ENCODE peak calls at places on chromosomes 3 and 15, in eight cellular contexts. One of them, this sample, is unnamed.

GRCh38 chr15:82810061-82810862 is 834 bp downstream of the WHAMM start:
- DNase-seq in ovary: peak; percentile 42
- DNase-seq in K562: peak; percentile 64
- DNase-seq in A549: peak; percentile 49
- DNase-seq in tibial nerve: no peak
- DNase-seq in transverse colon: peak; percentile 37
- DNase-seq in sigmoid colon: peak; percentile 67
- DNase-seq in H1: peak; percentile 69
- DNase-seq in this sample: no peak

GRCh38 chr15:34318277-34319079 is 19.1 kb downstream of the SLC12A6 start:
- DNase-seq in ovary: peak; percentile 36
- DNase-seq in K562: peak; percentile 69
- DNase-seq in A549: peak; percentile 73
- DNase-seq in tibial nerve: peak; percentile 64
- DNase-seq in transverse colon: peak; percentile 80
- DNase-seq in sigmoid colon: peak; percentile 82
- DNase-seq in H1: peak; percentile 51
- DNase-seq in this sample: peak; percentile 75

GRCh38 chr3:19029837-19030835 is 118.2 kb upstream of the KCNH8 start:
- DNase-seq in ovary: no peak
- DNase-seq in K562: no peak
- DNase-seq in A549: no peak
- DNase-seq in tibial nerve: no peak
- DNase-seq in transverse colon: no peak
- DNase-seq in sigmoid colon: no peak
- DNase-seq in H1: no peak
- DNase-seq in this sample: no peak

GRCh38 chr3:111338059-111338698 is 203.8 kb upstream of the CD96 start:
- DNase-seq in ovary: peak; percentile 34
- DNase-seq in K562: peak; percentile 26
- DNase-seq in A549: peak; percentile 73
- DNase-seq in tibial nerve: peak; percentile 34
- DNase-seq in transverse colon: peak; percentile 66
- DNase-seq in sigmoid colon: no peak
- DNase-seq in H1: peak; percentile 58
- DNase-seq in this sample: no peak

GRCh38 chr3:160739079-160739478 is 17.0 kb upstream of the PPM1L start:
- DNase-seq in ovary: no peak
- DNase-seq in K562: no peak
- DNase-seq in A549: no peak
- DNase-seq in tibial nerve: peak; percentile 7
- DNase-seq in transverse colon: no peak
- DNase-seq in sigmoid colon: no peak
- DNase-seq in H1: no peak
- DNase-seq in this sample: no peak

GRCh38 chr3:67083277-67083676 is 85.2 kb downstream of the KBTBD8 start:
- DNase-seq in ovary: no peak
- DNase-seq in K562: peak; percentile 2
- DNase-seq in A549: no peak
- DNase-seq in tibial nerve: no peak
- DNase-seq in transverse colon: no peak
- DNase-seq in sigmoid colon: no peak
- DNase-seq in H1: no peak
- DNase-seq in this sample: no peak

GRCh38 chr3:89104499-89104898 is 2.9 kb upstream of the EPHA3 start:
- DNase-seq in ovary: no peak
- DNase-seq in K562: no peak
- DNase-seq in A549: no peak
- DNase-seq in tibial nerve: no peak
- DNase-seq in transverse colon: no peak
- DNase-seq in sigmoid colon: no peak
- DNase-seq in H1: no peak
- DNase-seq in this sample: no peak

GRCh38 chr15:48366574-48367312 is 35.5 kb downstream of the DUT start:
- DNase-seq in ovary: no peak
- DNase-seq in K562: no peak
- DNase-seq in A549: no peak
- DNase-seq in tibial nerve: peak; percentile 4
- DNase-seq in transverse colon: no peak
- DNase-seq in sigmoid colon: no peak
- DNase-seq in H1: no peak
- DNase-seq in this sample: no peak

GRCh38 chr3:100007313-100007712 is 107.0 kb downstream of the FILIP1L start:
- DNase-seq in ovary: no peak
- DNase-seq in K562: no peak
- DNase-seq in A549: no peak
- DNase-seq in tibial nerve: no peak
- DNase-seq in transverse colon: no peak
- DNase-seq in sigmoid colon: no peak
- DNase-seq in H1: no peak
- DNase-seq in this sample: no peak

GRCh38 chr3:30078736-30079135 is 527.7 kb upstream of the TGFBR2 start:
- DNase-seq in ovary: no peak
- DNase-seq in K562: no peak
- DNase-seq in A549: no peak
- DNase-seq in tibial nerve: no peak
- DNase-seq in transverse colon: peak; percentile 33
- DNase-seq in sigmoid colon: no peak
- DNase-seq in H1: no peak
- DNase-seq in this sample: no peak

GRCh38 chr3:339346-339745 is 142.8 kb downstream of the CHL1 start:
- DNase-seq in ovary: no peak
- DNase-seq in K562: no peak
- DNase-seq in A549: no peak
- DNase-seq in tibial nerve: no peak
- DNase-seq in transverse colon: no peak
- DNase-seq in sigmoid colon: no peak
- DNase-seq in H1: no peak
- DNase-seq in this sample: no peak

GRCh38 chr15:80476036-80476435 is 71.9 kb downstream of the ARNT2 start:
- DNase-seq in ovary: no peak
- DNase-seq in K562: no peak
- DNase-seq in A549: no peak
- DNase-seq in tibial nerve: no peak
- DNase-seq in transverse colon: no peak
- DNase-seq in sigmoid colon: no peak
- DNase-seq in H1: no peak
- DNase-seq in this sample: no peak

GRCh38 chr15:100758554-100758953 is 121.1 kb upstream of the ALDH1A3 start:
- DNase-seq in ovary: no peak
- DNase-seq in K562: no peak
- DNase-seq in A549: no peak
- DNase-seq in tibial nerve: no peak
- DNase-seq in transverse colon: no peak
- DNase-seq in sigmoid colon: no peak
- DNase-seq in H1: no peak
- DNase-seq in this sample: no peak

GRCh38 chr15:57152666-57153065 is 223.6 kb upstream of the CGNL1 start:
- DNase-seq in ovary: no peak
- DNase-seq in K562: no peak
- DNase-seq in A549: no peak
- DNase-seq in tibial nerve: no peak
- DNase-seq in transverse colon: no peak
- DNase-seq in sigmoid colon: no peak
- DNase-seq in H1: no peak
- DNase-seq in this sample: no peak

GRCh38 chr15:63181658-63182057 is 7.7 kb upstream of the RAB8B start:
- DNase-seq in ovary: no peak
- DNase-seq in K562: no peak
- DNase-seq in A549: no peak
- DNase-seq in tibial nerve: no peak
- DNase-seq in transverse colon: no peak
- DNase-seq in sigmoid colon: no peak
- DNase-seq in H1: no peak
- DNase-seq in this sample: no peak

GRCh38 chr15:99440551-99441426 is 125.0 kb upstream of the MEF2A start:
- DNase-seq in ovary: peak; percentile 30
- DNase-seq in K562: peak; percentile 17
- DNase-seq in A549: no peak
- DNase-seq in tibial nerve: peak; percentile 3
- DNase-seq in transverse colon: no peak
- DNase-seq in sigmoid colon: peak; percentile 28
- DNase-seq in H1: no peak
- DNase-seq in this sample: peak; percentile 67

GRCh38 chr15:84929795-84930371 is 45.4 kb downstream of the SLC28A1 start:
- DNase-seq in ovary: no peak
- DNase-seq in K562: peak; percentile 86
- DNase-seq in A549: peak; percentile 95
- DNase-seq in tibial nerve: no peak
- DNase-seq in transverse colon: peak; percentile 85
- DNase-seq in sigmoid colon: no peak
- DNase-seq in H1: no peak
- DNase-seq in this sample: no peak

GRCh38 chr15:88042047-88042446 is 214.5 kb downstream of the NTRK3 start:
- DNase-seq in ovary: no peak
- DNase-seq in K562: no peak
- DNase-seq in A549: no peak
- DNase-seq in tibial nerve: no peak
- DNase-seq in transverse colon: no peak
- DNase-seq in sigmoid colon: no peak
- DNase-seq in H1: no peak
- DNase-seq in this sample: no peak

GRCh38 chr15:92071030-92071644 is 217.6 kb downstream of the SLCO3A1 start:
- DNase-seq in ovary: no peak
- DNase-seq in K562: no peak
- DNase-seq in A549: no peak
- DNase-seq in tibial nerve: no peak
- DNase-seq in transverse colon: no peak
- DNase-seq in sigmoid colon: no peak
- DNase-seq in H1: no peak
- DNase-seq in this sample: no peak

GRCh38 chr3:128433630-128434185 is 33.0 kb downstream of the DNAJB8 start:
- DNase-seq in ovary: no peak
- DNase-seq in K562: no peak
- DNase-seq in A549: no peak
- DNase-seq in tibial nerve: no peak
- DNase-seq in transverse colon: no peak
- DNase-seq in sigmoid colon: no peak
- DNase-seq in H1: no peak
- DNase-seq in this sample: no peak

GRCh38 chr3:128434524-128434923 is 32.2 kb downstream of the DNAJB8 start:
- DNase-seq in ovary: no peak
- DNase-seq in K562: no peak
- DNase-seq in A549: no peak
- DNase-seq in tibial nerve: no peak
- DNase-seq in transverse colon: no peak
- DNase-seq in sigmoid colon: no peak
- DNase-seq in H1: no peak
- DNase-seq in this sample: no peak

GRCh38 chr3:128435058-128435457 is 31.6 kb downstream of the DNAJB8 start:
- DNase-seq in ovary: no peak
- DNase-seq in K562: peak; percentile 22
- DNase-seq in A549: no peak
- DNase-seq in tibial nerve: no peak
- DNase-seq in transverse colon: no peak
- DNase-seq in sigmoid colon: no peak
- DNase-seq in H1: no peak
- DNase-seq in this sample: no peak

GRCh38 chr3:128436214-128436613 is 30.5 kb downstream of the DNAJB8 start:
- DNase-seq in ovary: no peak
- DNase-seq in K562: no peak
- DNase-seq in A549: no peak
- DNase-seq in tibial nerve: no peak
- DNase-seq in transverse colon: no peak
- DNase-seq in sigmoid colon: no peak
- DNase-seq in H1: no peak
- DNase-seq in this sample: no peak

GRCh38 chr3:128435561-128435960 is 31.1 kb downstream of the DNAJB8 start:
- DNase-seq in ovary: no peak
- DNase-seq in K562: no peak
- DNase-seq in A549: no peak
- DNase-seq in tibial nerve: no peak
- DNase-seq in transverse colon: no peak
- DNase-seq in sigmoid colon: no peak
- DNase-seq in H1: no peak
- DNase-seq in this sample: no peak
- H3K4me1 ChIP-seq in ovary: peaks cover 3% of the 10 kb centered on the region
- H3K4me1 ChIP-seq in K562: peaks cover 34% of the 10 kb centered on the region
- H3K4me1 ChIP-seq in A549: no peaks in the 10 kb centered on the region
- H3K4me1 ChIP-seq in tibial nerve: no peaks in the 10 kb centered on the region
- H3K4me1 ChIP-seq in transverse colon: peaks cover 10% of the 10 kb centered on the region
- H3K4me1 ChIP-seq in sigmoid colon: peaks cover 12% of the 10 kb centered on the region
- H3K4me1 ChIP-seq in H1: peaks cover 6% of the 10 kb centered on the region
- H3K4me1 ChIP-seq in this sample: peaks cover 11% of the 10 kb centered on the region

DNA sequence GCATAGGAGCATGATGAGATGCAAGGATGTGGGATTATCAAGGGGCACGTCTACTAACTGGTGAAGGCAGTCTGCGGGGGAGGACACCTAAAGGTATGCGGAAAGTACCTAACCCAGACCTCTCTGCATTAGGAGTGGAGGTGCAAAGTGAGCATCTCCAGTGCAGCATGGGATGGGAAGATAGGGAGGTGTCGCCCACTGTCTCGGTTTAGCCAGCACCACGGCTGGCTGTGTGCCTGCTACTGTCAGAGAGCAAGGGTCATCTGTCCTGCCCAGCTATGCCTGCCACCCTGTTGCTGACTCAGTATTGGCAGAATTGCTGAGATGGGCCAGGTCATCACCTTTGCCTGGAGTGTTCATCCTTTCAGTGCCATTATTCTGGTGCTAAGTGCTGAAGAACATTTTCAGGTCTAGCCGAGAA is 40.1 kb downstream of the OXNAD1 start:
- DNase-seq in ovary: no peak
- DNase-seq in K562: peak; percentile 51
- DNase-seq in A549: no peak
- DNase-seq in tibial nerve: no peak
- DNase-seq in transverse colon: no peak
- DNase-seq in sigmoid colon: no peak
- DNase-seq in H1: no peak
- DNase-seq in this sample: no peak
- TF ChIP-seq POLR2A in ovary: no peak
- TF ChIP-seq POLR2A in K562: no peak
- TF ChIP-seq POLR2A in A549: no peak
- TF ChIP-seq POLR2A in tibial nerve: no peak
- TF ChIP-seq POLR2A in transverse colon: no peak
- TF ChIP-seq POLR2A in sigmoid colon: no peak
- TF ChIP-seq POLR2A in H1: no peak
- TF ChIP-seq POLR2A in this sample: no peak

DNA sequence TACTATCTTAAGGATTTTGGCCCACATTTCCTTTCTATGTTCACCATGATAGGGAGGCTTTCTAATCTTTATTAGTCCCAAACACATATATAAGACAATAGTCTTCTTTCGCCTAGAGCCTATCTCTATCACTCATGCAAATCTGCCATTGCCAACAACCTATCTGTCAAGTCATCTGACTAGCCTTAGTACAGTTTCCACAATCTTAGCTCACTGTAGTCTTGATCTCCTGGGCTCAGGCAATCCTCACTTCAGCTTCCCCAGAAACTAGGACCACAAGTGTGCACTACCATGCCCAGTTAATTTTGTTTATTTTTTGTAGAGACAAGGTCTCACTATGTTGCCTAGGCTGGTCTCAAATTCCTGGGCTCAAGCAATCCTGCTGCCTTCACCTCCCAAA is 6.9 kb downstream of the TMEM39A start:
- DNase-seq in ovary: no peak
- DNase-seq in K562: no peak
- DNase-seq in A549: no peak
- DNase-seq in tibial nerve: no peak
- DNase-seq in transverse colon: no peak
- DNase-seq in sigmoid colon: no peak
- DNase-seq in H1: no peak
- DNase-seq in this sample: no peak
- TF ChIP-seq EP300 in ovary: no peak
- TF ChIP-seq EP300 in K562: no peak
- TF ChIP-seq EP300 in A549: no peak
- TF ChIP-seq EP300 in tibial nerve: no peak
- TF ChIP-seq EP300 in transverse colon: no peak
- TF ChIP-seq EP300 in sigmoid colon: no peak
- TF ChIP-seq EP300 in H1: no peak
- TF ChIP-seq EP300 in this sample: no peak

GRCh38 chr15:75698399-75698747 is 14.3 kb downstream of the CSPG4 start:
- DNase-seq in ovary: no peak
- DNase-seq in K562: no peak
- DNase-seq in A549: no peak
- DNase-seq in tibial nerve: no peak
- DNase-seq in transverse colon: no peak
- DNase-seq in sigmoid colon: no peak
- DNase-seq in H1: no peak
- DNase-seq in this sample: no peak
- H3K4me1 ChIP-seq in ovary: peaks cover 19% of the 10 kb centered on the region
- H3K4me1 ChIP-seq in K562: peaks cover 48% of the 10 kb centered on the region
- H3K4me1 ChIP-seq in A549: peaks cover 21% of the 10 kb centered on the region
- H3K4me1 ChIP-seq in tibial nerve: peaks cover 86% of the 10 kb centered on the region
- H3K4me1 ChIP-seq in transverse colon: peaks cover 54% of the 10 kb centered on the region
- H3K4me1 ChIP-seq in sigmoid colon: peaks cover 93% of the 10 kb centered on the region
- H3K4me1 ChIP-seq in H1: peaks cover 8% of the 10 kb centered on the region
- H3K4me1 ChIP-seq in this sample: peaks cover 84% of the 10 kb centered on the region